ENCODE peak calls at places on chromosomes 2 and 18, in six cellular contexts. M is A549, G is hepatocyte, O is spleen, T is ovary, X is body of pancreas. Y is an unnamed sample.

GRCh38 chr2:45892236-45892701 is 240.8 kb downstream of the PRKCE start:
- DNase-seq in T (no peak), X (no peak), G (no peak), M (no peak), O (no peak), Y (peak)

GRCh38 chr18:58541789-58542425 is 87.0 kb downstream of the ALPK2 start:
- DNase-seq in O (no peak), T (no peak), X (no peak), G (peak), M (peak), Y (no peak)

GRCh38 chr2:47640356-47640755 is 142.6 kb upstream of the MSH6 start:
- DNase-seq in X (no peak), O (no peak), G (no peak), M (no peak), T (no peak), Y (no peak)

GRCh38 chr2:239028253-239028619 is 180.4 kb downstream of the TWIST2 start:
- DNase-seq in M (no peak), G (no peak), O (no peak), X (no peak), T (no peak), Y (no peak)

GRCh38 chr2:196293751-196294486 is 122.5 kb upstream of the STK17B start:
- DNase-seq in T (no peak), O (no peak), M (peak), G (peak), X (no peak), Y (peak)

GRCh38 chr2:39547811-39548719 is 111.0 kb upstream of the MAP4K3 start:
- DNase-seq in T (no peak), O (no peak), X (no peak), M (no peak), G (no peak), Y (peak)

GRCh38 chr2:65390134-65390533 is 42.3 kb downstream of the SPRED2 start:
- DNase-seq in O (peak), M (no peak), T (no peak), X (no peak), G (no peak), Y (no peak)

GRCh38 chr2:105371156-105371555 is 27.7 kb downstream of the FHL2 start:
- DNase-seq in T (no peak), M (no peak), X (no peak), G (no peak), O (no peak), Y (no peak)

GRCh38 chr2:236731767-236732580 is 162.3 kb downstream of the ACKR3 start:
- DNase-seq in X (peak), G (peak), T (peak), O (no peak), M (peak), Y (no peak)

GRCh38 chr18:51630706-51631105 is 433.2 kb upstream of the MEX3C start:
- DNase-seq in X (no peak), T (no peak), M (no peak), G (no peak), O (no peak), Y (no peak)

GRCh38 chr18:35933982-35934381 is 38.5 kb upstream of the RMP24 start:
- DNase-seq in O (no peak), G (no peak), T (no peak), X (no peak), M (no peak), Y (no peak)

GRCh38 chr2:55061534-55062344 is 11.5 kb upstream of the RTN4 start:
- DNase-seq in G (no peak), T (no peak), O (no peak), M (no peak), X (no peak), Y (no peak)

GRCh38 chr2:9738718-9739496 is 104.4 kb upstream of the TAF1B start:
- DNase-seq in G (no peak), T (no peak), O (no peak), X (no peak), M (no peak), Y (peak)

GRCh38 chr2:224520064-224520463 is 65.1 kb downstream of the CUL3 start:
- DNase-seq in X (no peak), O (no peak), M (no peak), G (no peak), T (no peak), Y (peak)

GRCh38 chr2:133324150-133324561 is 244.1 kb downstream of the NCKAP5 start:
- DNase-seq in M (no peak), G (no peak), O (no peak), T (no peak), X (no peak), Y (peak)

GRCh38 chr2:178828496-178828895 is 21.3 kb upstream of the TTN start:
- DNase-seq in T (no peak), O (no peak), X (no peak), G (no peak), M (no peak), Y (no peak)

GRCh38 chr2:178829981-178830380 is 22.8 kb upstream of the TTN start:
- DNase-seq in T (no peak), X (no peak), M (no peak), G (no peak), O (no peak), Y (no peak)

GRCh38 chr2:178829299-178829698 is 22.1 kb upstream of the TTN start:
- DNase-seq in T (no peak), M (no peak), O (no peak), X (no peak), G (no peak), Y (no peak)

GRCh38 chr2:178827111-178827510 is 19.9 kb upstream of the TTN start:
- DNase-seq in O (no peak), X (no peak), G (no peak), T (no peak), M (no peak), Y (no peak)

GRCh38 chr2:178827739-178828487 is 20.7 kb upstream of the TTN start:
- DNase-seq in G (peak), M (no peak), T (no peak), O (no peak), X (no peak), Y (peak)
- H3K4me3 ChIP-seq in G (no peak), M (no peak), T (no peak), O (no peak), X (no peak), Y (no peak)

GRCh38 chr2:3170792-3171455 is 206.7 kb downstream of the EIPR1 start:
- DNase-seq in T (no peak), M (no peak), X (no peak), G (no peak), O (peak), Y (no peak)

GRCh38 chr2:3172265-3172935 is 205.2 kb downstream of the EIPR1 start:
- DNase-seq in M (no peak), T (no peak), G (no peak), O (peak), X (no peak), Y (no peak)

GRCh38 chr2:3169106-3169870 is 208.3 kb downstream of the EIPR1 start:
- DNase-seq in T (no peak), O (peak), G (no peak), M (no peak), X (no peak), Y (no peak)

GRCh38 chr2:3171564-3172264 is 205.9 kb downstream of the EIPR1 start:
- DNase-seq in M (no peak), G (no peak), O (peak), T (no peak), X (no peak), Y (no peak)

GRCh38 chr2:3168230-3168891 is 209.3 kb downstream of the EIPR1 start:
- DNase-seq in M (no peak), T (no peak), X (no peak), G (no peak), O (peak), Y (no peak)
- H3K27ac ChIP-seq in M (no peak), T (no peak), X (no peak), G (no peak), O (no peak), Y (no peak)

GRCh38 chr2:156319811-156320490 is 12.6 kb downstream of the NR4A2 start:
- DNase-seq in G (peak), T (peak), M (no peak), X (peak), O (peak), Y (peak)
- TF ChIP-seq CTCF in G (peak), T (no peak), M (no peak), X (peak), O (no peak), Y (no peak)

DNA sequence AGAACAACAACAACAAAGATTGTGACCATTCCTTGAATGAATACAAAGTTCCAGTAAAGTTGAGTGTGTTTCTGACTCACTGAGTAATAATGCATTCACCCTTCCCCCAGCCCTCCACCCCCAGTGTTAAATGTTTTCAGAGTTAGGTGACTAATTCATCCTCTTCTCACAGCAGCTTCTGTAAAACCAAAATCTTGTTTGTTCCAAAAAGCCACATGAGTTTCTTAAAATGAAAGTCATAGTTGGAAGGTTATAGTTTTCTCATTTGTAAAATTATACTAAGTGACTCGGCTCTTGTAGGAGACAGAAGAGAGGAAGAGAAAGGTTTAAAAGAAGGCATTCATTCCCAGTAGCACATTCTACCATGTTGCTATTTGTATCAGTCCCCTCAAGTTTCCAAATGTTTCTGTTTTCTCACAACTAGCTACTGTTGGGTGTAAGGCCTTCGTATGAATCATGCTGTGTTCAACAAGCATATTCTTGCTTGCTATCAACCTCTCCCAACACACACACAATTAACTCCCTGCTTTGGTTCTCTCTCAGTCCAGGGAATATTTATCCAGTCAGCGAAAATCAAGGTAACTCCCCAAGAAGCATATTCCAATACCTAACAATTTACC is 75.3 kb downstream of the MBD2 start:
- DNase-seq in X (no peak), T (peak), O (no peak), M (peak), G (peak), Y (peak)
- H3K4me3 ChIP-seq in X (no peak), T (no peak), O (no peak), M (peak), G (no peak), Y (no peak)

GRCh38 chr2:203469554-203469953 is 65.5 kb downstream of the RAPH1 start:
- DNase-seq in O (no peak), G (no peak), T (no peak), X (no peak), M (no peak), Y (no peak)
- H3K27ac ChIP-seq in O (no peak), G (no peak), T (no peak), X (peak), M (no peak), Y (no peak)

GRCh38 chr2:234247453-234248180 is 197.1 kb downstream of the SPP2 start:
- DNase-seq in X (no peak), M (no peak), G (no peak), T (no peak), O (no peak), Y (no peak)

GRCh38 chr2:234251326-234252271 is 201.1 kb downstream of the SPP2 start:
- DNase-seq in G (peak), M (peak), O (no peak), X (no peak), T (no peak), Y (peak)

GRCh38 chr2:234249873-234250272 is 199.4 kb downstream of the SPP2 start:
- DNase-seq in T (no peak), M (peak), G (no peak), O (no peak), X (no peak), Y (peak)

GRCh38 chr2:234245945-234246344 is 195.4 kb downstream of the SPP2 start:
- DNase-seq in T (no peak), O (no peak), X (no peak), M (peak), G (no peak), Y (no peak)

DNA sequence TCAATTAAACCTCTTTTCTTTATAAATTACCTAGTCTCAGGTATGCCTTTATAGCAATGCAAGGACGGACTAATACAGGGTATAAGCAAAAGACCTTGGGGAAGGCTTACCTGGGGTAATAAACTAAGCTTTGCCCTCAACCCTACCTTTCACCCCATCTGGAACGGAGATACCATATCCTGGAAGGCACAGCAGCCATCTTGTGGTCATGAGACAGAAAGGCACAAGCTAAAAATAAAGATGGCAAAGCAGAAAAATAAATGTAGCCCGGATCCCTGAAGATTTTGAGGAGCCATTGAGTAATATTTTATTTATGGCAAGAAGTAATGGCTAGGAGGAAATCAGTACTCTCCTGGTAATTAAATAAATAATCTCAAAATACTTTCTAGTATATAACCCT is 198.5 kb downstream of the SPP2 start:
- DNase-seq in M (no peak), T (no peak), O (no peak), X (no peak), G (no peak), Y (no peak)
- TF ChIP-seq CTCF in M (peak), T (no peak), O (no peak), X (no peak), G (no peak), Y (no peak)

GRCh38 chr2:73894475-73894850 is 1.7 kb downstream of the ACTG2 start:
- DNase-seq in O (no peak), M (no peak), G (no peak), X (no peak), T (no peak), Y (no peak)

GRCh38 chr2:73894877-73895276 is 2.1 kb downstream of the ACTG2 start:
- DNase-seq in O (no peak), T (no peak), X (no peak), G (no peak), M (no peak), Y (no peak)

GRCh38 chr2:73893764-73894474 is 1.1 kb downstream of the ACTG2 start:
- DNase-seq in X (no peak), T (no peak), M (no peak), O (no peak), G (no peak), Y (no peak)

GRCh38 chr2:73896362-73897239 is 3.8 kb downstream of the ACTG2 start:
- DNase-seq in O (no peak), T (no peak), M (no peak), G (no peak), X (no peak), Y (peak)

GRCh38 chr2:73895473-73895872 is 2.7 kb downstream of the ACTG2 start:
- DNase-seq in G (no peak), X (no peak), M (no peak), T (no peak), O (no peak), Y (no peak)
- H3K4me3 ChIP-seq in G (no peak), X (no peak), M (no peak), T (peak), O (no peak), Y (no peak)

DNA sequence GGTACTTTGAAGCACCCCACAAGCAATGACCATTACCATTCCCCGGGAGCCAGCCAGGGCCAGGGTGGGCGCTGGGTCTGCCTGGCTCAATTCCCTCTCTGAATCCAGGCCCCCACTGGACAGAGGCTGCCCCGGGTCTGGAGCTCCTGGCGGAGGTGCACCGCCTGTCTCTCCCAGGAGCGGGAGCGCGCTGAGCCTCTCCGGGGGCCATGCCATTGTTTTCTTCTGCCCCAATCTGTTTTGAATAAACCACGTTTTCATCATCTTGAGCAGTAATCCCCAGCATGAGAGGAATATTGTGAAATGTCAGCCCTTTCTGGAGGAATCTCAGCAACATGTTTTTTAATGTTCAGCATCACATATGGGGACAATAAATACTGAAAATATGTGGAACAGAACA is 88.6 kb downstream of the INHBB start:
- DNase-seq in G (no peak), M (no peak), O (peak), X (no peak), T (no peak), Y (no peak)
- H3K27ac ChIP-seq in G (no peak), M (no peak), O (no peak), X (no peak), T (no peak), Y (no peak)

GRCh38 chr2:143608758-143609157 is 479.5 kb downstream of the ARHGAP15 start:
- DNase-seq in T (no peak), G (no peak), O (no peak), X (no peak), M (no peak), Y (no peak)
- TF ChIP-seq CTCF in T (no peak), G (no peak), O (no peak), X (no peak), M (no peak), Y (no peak)

DNA sequence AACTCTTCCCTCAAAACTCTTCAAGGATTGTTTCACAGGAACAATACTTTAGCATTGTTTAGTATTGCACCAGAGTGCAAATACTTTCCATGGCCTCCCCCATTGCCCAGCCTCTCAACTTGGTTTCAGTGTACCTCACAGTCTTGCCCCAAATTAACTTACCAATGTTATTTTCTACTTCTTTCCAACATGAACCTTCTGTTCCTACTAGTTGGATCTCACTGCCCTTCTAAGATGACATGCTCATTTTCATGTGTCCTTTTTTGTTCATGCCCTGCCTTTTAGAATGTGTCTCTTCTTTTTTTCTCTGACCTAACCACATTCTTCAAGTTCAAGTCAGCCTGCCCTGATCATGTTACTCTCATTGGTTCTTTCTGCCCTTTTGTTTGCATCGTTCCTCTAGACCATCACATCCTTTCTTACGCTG is 4.1 kb downstream of the SPATS2L start:
- DNase-seq in M (no peak), X (no peak), G (no peak), T (no peak), O (no peak), Y (peak)
- H3K4me3 ChIP-seq in M (no peak), X (no peak), G (no peak), T (no peak), O (no peak), Y (no peak)